ENCODE peak calls at places on chromosomes 3 and 15, in six cellular contexts. V, C, Q, H, D and M are unnamed samples.

GRCh38 chr3:46930176-46930944 is 46.2 kb downstream of the CCDC12 start:
- DNase-seq in D (peak; percentile 53), Q (no peak), H (no peak), V (no peak), C (no peak), M (no peak)

GRCh38 chr15:78574944-78575343 is 9.6 kb downstream of the CHRNA5 start:
- DNase-seq in H (no peak), Q (no peak), V (no peak), C (no peak), D (no peak), M (no peak)

GRCh38 chr3:184952671-184953070 is 140.7 kb downstream of the VPS8 start:
- DNase-seq in D (no peak), V (no peak), H (no peak), Q (no peak), C (peak; percentile 85), M (peak; percentile 49)

GRCh38 chr3:192038726-192039125 is 577.8 kb downstream of the PYDC2 start:
- DNase-seq in V (no peak), C (peak; percentile 99), H (no peak), D (peak; percentile 17), Q (peak; percentile 46), M (no peak)

GRCh38 chr15:82958638-82959037 is 6.1 kb upstream of the HOMER2 start:
- DNase-seq in Q (no peak), D (no peak), C (no peak), H (no peak), V (no peak), M (no peak)

GRCh38 chr15:36053746-36054145 is 507.8 kb upstream of the DPH6 start:
- DNase-seq in D (no peak), H (no peak), Q (peak; percentile 14), C (no peak), V (no peak), M (no peak)

GRCh38 chr15:85312925-85313324 is 67.5 kb upstream of the AKAP13 start:
- DNase-seq in Q (no peak), H (no peak), D (no peak), C (no peak), V (no peak), M (peak; percentile 45)

GRCh38 chr3:169634618-169635236 is 28.8 kb downstream of the MECOM start:
- DNase-seq in C (peak; percentile 28), Q (peak; percentile 68), D (no peak), H (no peak), V (no peak), M (no peak)

GRCh38 chr3:179658584-179658983 is 5.7 kb downstream of the USP13 start:
- DNase-seq in V (no peak), Q (no peak), H (no peak), C (no peak), D (no peak), M (no peak)

DNA sequence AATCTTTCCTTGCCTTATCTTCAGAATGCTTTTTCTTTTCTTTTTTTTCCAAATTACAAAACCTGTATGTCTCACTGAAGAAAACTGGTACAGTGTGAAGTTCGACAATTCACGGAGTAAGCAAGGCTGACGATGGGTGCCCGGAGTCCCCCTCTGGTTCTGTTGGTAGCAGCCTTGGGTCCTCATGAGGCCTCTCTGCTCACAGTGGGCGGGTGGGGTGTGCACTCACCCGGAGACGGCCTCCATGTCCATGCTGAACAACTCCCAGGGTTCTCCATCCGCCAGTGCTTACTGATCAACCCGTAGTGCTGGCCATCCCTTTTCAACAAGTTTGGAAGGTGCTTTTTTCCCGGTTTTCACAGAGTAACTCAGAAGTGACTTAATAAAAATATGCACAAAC is 23.5 kb downstream of the LRRK1 start:
- DNase-seq in H (no peak), V (no peak), D (no peak), C (no peak), Q (no peak), M (no peak)
- H3K9me2 ChIP-seq in H (no peaks in the 10 kb centered on the region), V (no peaks in the 10 kb centered on the region), D (no peaks in the 10 kb centered on the region), C (no peaks in the 10 kb centered on the region), Q (no peaks in the 10 kb centered on the region), M (no peaks in the 10 kb centered on the region)

GRCh38 chr3:41163399-41163798 is 35.9 kb upstream of the CTNNB1 start:
- DNase-seq in H (no peak), V (peak; percentile 37), C (no peak), Q (no peak), D (no peak), M (no peak)

GRCh38 chr3:41164776-41165175 is 34.5 kb upstream of the CTNNB1 start:
- DNase-seq in Q (no peak), C (no peak), V (no peak), H (no peak), D (no peak), M (no peak)

GRCh38 chr3:41159581-41160189 is 39.6 kb upstream of the CTNNB1 start:
- DNase-seq in C (no peak), D (no peak), H (peak; percentile 85), V (peak; percentile 63), Q (peak; percentile 91), M (no peak)

GRCh38 chr3:41162981-41163380 is 36.3 kb upstream of the CTNNB1 start:
- DNase-seq in Q (no peak), C (no peak), V (no peak), H (no peak), D (no peak), M (no peak)

DNA sequence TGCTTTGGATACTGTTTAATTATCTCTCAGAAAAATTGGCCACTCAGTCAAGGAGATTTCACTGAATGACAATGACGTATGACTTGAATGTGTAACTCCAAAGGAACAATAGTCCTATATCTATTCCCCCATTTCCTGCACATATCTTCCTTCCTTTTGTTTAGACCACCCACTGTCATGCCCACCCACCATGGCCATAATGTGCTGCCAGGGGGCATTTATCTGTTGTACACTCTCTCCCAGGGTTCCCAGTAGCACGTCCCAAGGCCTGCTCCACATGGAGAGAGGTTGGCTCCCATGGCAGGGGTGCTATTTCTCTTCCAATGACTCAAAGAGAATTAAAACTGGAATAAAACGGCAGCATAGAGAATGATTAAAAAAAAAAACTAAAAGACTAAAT is 36.8 kb upstream of the CTNNB1 start:
- DNase-seq in H (no peak), V (no peak), Q (no peak), D (no peak), C (no peak), M (no peak)
- H3K9me2 ChIP-seq in H (no peaks in the 10 kb centered on the region), V (no peaks in the 10 kb centered on the region), Q (no peaks in the 10 kb centered on the region), D (no peaks in the 10 kb centered on the region), C (no peaks in the 10 kb centered on the region), M (no peaks in the 10 kb centered on the region)

DNA sequence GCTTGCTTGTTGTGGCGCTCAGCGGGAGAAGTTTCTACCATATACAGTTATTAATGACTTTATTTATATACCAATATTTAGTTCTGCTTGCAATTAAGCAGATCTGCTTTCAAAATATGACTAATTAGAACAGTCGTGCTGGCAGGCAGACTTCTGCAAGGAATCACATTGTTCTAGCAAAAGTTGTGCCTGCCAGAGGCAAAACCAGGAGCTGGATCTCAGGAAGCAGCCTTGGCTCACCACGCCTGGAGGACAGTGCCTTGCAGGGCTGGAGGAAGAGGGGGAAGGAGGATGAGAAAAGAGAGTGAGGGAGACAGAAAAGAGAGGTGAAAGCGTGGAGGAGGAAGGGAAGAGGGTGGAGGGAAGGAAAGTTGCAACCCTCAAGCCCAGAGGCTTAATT is 160.3 kb downstream of the NUP210 start:
- DNase-seq in V (no peak), D (no peak), C (no peak), Q (no peak), H (no peak), M (no peak)
- H3K9me2 ChIP-seq in V (no peaks in the 10 kb centered on the region), D (no peaks in the 10 kb centered on the region), C (no peaks in the 10 kb centered on the region), Q (no peaks in the 10 kb centered on the region), H (no peaks in the 10 kb centered on the region), M (no peaks in the 10 kb centered on the region)

DNA sequence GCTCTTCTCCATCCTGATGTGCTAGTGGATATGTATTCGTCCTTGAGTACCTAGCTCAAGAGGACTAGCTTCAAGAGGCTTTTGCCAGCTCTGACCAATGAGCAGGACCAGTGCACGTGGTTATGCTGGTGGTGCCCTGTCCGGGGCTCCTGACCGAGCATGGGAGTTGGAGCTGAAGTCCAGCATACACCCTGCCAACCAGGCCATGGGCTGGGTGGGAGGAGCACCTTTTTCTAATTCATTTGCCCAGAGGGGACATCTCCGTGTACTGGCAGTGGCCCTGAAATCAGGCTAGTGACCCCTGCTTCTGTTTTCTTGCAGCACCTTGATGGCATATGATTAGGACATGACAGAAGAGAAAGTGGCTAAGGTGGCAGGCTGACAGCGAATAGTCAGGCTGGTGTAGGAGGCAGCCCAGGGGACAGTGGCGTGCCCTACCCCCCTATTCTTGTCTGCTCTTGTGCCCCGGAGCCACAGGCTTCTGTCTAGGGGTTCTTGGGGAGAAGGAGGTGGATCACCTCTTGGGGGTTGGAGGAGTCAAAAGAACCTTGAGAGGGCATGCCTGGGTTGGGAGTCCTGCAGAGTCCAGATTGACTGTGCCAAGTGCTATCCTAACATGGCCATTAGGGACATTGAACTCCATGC is 16.5 kb downstream of the PODXL2 start:
- DNase-seq in V (no peak), Q (no peak), C (no peak), D (no peak), H (no peak), M (no peak)
- H3K9me2 ChIP-seq in V (no peaks in the 10 kb centered on the region), Q (no peaks in the 10 kb centered on the region), C (no peaks in the 10 kb centered on the region), D (no peaks in the 10 kb centered on the region), H (no peaks in the 10 kb centered on the region), M (no peaks in the 10 kb centered on the region)

GRCh38 chr3:78360849-78361248 is 1321.0 kb downstream of the ROBO2 start:
- DNase-seq in D (no peak), V (no peak), Q (no peak), H (no peak), C (no peak), M (no peak)
- H3K9me2 ChIP-seq in D (no peaks in the 10 kb centered on the region), V (no peaks in the 10 kb centered on the region), Q (no peaks in the 10 kb centered on the region), H (no peaks in the 10 kb centered on the region), C (no peaks in the 10 kb centered on the region), M (no peaks in the 10 kb centered on the region)

GRCh38 chr3:112131111-112131510 is 1.9 kb downstream of the GCSAM start:
- DNase-seq in Q (no peak), D (peak; percentile 72), C (no peak), V (no peak), H (no peak), M (no peak)

GRCh38 chr3:112128843-112129727 is 4.0 kb downstream of the GCSAM start:
- DNase-seq in D (peak; percentile 96), V (peak; percentile 20), H (peak; percentile 90), Q (peak; percentile 36), C (peak; percentile 82), M (peak; percentile 47)

GRCh38 chr3:112132088-112132487 is 960 bp downstream of the GCSAM start:
- DNase-seq in D (peak; percentile 60), Q (no peak), C (no peak), V (no peak), H (no peak), M (no peak)

GRCh38 chr3:112129925-112130637 is 3.0 kb downstream of the GCSAM start:
- DNase-seq in D (peak; percentile 76), C (no peak), Q (no peak), V (no peak), H (no peak), M (no peak)

DNA sequence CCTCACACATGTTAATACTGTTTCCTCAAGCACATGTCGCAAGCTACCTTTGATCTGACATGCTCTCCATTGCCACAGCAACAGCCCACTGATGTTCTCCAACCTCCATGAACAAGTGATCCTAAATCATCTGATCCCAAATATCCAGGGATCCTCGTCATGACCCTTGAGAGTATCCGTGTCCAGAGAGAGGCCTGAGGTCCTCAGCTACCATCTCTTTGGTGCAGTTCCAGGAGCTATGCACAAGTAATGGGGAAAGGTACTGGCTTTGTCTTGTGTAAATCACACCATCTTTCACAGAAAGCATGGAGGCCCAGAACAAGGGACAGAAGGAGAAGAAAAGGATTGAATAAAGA is 2.4 kb downstream of the GCSAM start:
- DNase-seq in C (no peak), D (peak; percentile 57), Q (no peak), V (no peak), H (no peak), M (no peak)
- H3K9me2 ChIP-seq in C (no peaks in the 10 kb centered on the region), D (no peaks in the 10 kb centered on the region), Q (no peaks in the 10 kb centered on the region), V (no peaks in the 10 kb centered on the region), H (no peaks in the 10 kb centered on the region), M (no peaks in the 10 kb centered on the region)